ENCODE peak calls at places on chromosomes 6 and 20, in five cellular contexts. One of them, this sample, is unnamed.

GRCh38 chr20:47125553-47126373 is 230.7 kb downstream of the ZMYND8 start:
- DNase-seq in cardiac muscle cell: peak; percentile 17
- DNase-seq in Calu3: peak; percentile 27
- DNase-seq in left ventricle myocardium inferior: peak; percentile 18
- DNase-seq in lower lobe of right lung: no peak
- DNase-seq in this sample: no peak

GRCh38 chr6:139364302-139364981 is 10.0 kb downstream of the CITED2 start:
- DNase-seq in left ventricle myocardium inferior: no peak
- DNase-seq in lower lobe of right lung: no peak
- DNase-seq in cardiac muscle cell: peak; percentile 67
- DNase-seq in Calu3: no peak
- DNase-seq in this sample: no peak

GRCh38 chr6:105981002-105981887 is 104.9 kb upstream of the PRDM1 start:
- DNase-seq in lower lobe of right lung: no peak
- DNase-seq in Calu3: no peak
- DNase-seq in left ventricle myocardium inferior: peak; percentile 16
- DNase-seq in cardiac muscle cell: peak; percentile 29
- DNase-seq in this sample: no peak

GRCh38 chr6:153787341-153787606 is 251.8 kb upstream of the OPRM1 start:
- DNase-seq in left ventricle myocardium inferior: no peak
- DNase-seq in lower lobe of right lung: no peak
- DNase-seq in Calu3: no peak
- DNase-seq in cardiac muscle cell: no peak
- DNase-seq in this sample: no peak

GRCh38 chr6:152423216-152424103 is 213.7 kb downstream of the SYNE1 start:
- DNase-seq in lower lobe of right lung: no peak
- DNase-seq in Calu3: no peak
- DNase-seq in cardiac muscle cell: no peak
- DNase-seq in left ventricle myocardium inferior: no peak
- DNase-seq in this sample: no peak

GRCh38 chr6:75412937-75413662 is 80.5 kb downstream of the FILIP1 start:
- DNase-seq in Calu3: no peak
- DNase-seq in lower lobe of right lung: no peak
- DNase-seq in cardiac muscle cell: no peak
- DNase-seq in left ventricle myocardium inferior: no peak
- DNase-seq in this sample: no peak

GRCh38 chr6:81562169-81562568 is 190.3 kb downstream of the TENT5A start:
- DNase-seq in left ventricle myocardium inferior: no peak
- DNase-seq in Calu3: peak; percentile 16
- DNase-seq in cardiac muscle cell: peak; percentile 14
- DNase-seq in lower lobe of right lung: no peak
- DNase-seq in this sample: no peak

GRCh38 chr20:25032065-25032477 is 25.9 kb downstream of the ACSS1 start:
- DNase-seq in lower lobe of right lung: peak; percentile 20
- DNase-seq in cardiac muscle cell: no peak
- DNase-seq in Calu3: no peak
- DNase-seq in left ventricle myocardium inferior: no peak
- DNase-seq in this sample: no peak

GRCh38 chr20:51267679-51268078 is 244.8 kb upstream of the KCNG1 start:
- DNase-seq in left ventricle myocardium inferior: no peak
- DNase-seq in Calu3: no peak
- DNase-seq in lower lobe of right lung: no peak
- DNase-seq in cardiac muscle cell: no peak
- DNase-seq in this sample: no peak

GRCh38 chr20:56985286-56985685 is 281.2 kb downstream of the BMP7 start:
- DNase-seq in Calu3: no peak
- DNase-seq in cardiac muscle cell: no peak
- DNase-seq in lower lobe of right lung: no peak
- DNase-seq in left ventricle myocardium inferior: no peak
- DNase-seq in this sample: no peak

GRCh38 chr20:21156266-21156665 is 30.4 kb downstream of the KIZ start:
- DNase-seq in left ventricle myocardium inferior: no peak
- DNase-seq in Calu3: no peak
- DNase-seq in cardiac muscle cell: no peak
- DNase-seq in lower lobe of right lung: no peak
- DNase-seq in this sample: no peak

GRCh38 chr20:46021361-46022359 is 7.4 kb upstream of the SLC12A5 start:
- DNase-seq in cardiac muscle cell: peak; percentile 95
- DNase-seq in Calu3: peak; percentile 64
- DNase-seq in lower lobe of right lung: no peak
- DNase-seq in left ventricle myocardium inferior: no peak
- DNase-seq in this sample: no peak

GRCh38 chr6:90895299-90896164 is 308.7 kb upstream of the MAP3K7 start:
- DNase-seq in left ventricle myocardium inferior: no peak
- DNase-seq in lower lobe of right lung: no peak
- DNase-seq in Calu3: no peak
- DNase-seq in cardiac muscle cell: no peak
- DNase-seq in this sample: no peak

GRCh38 chr6:10478187-10479040 is 42.7 kb upstream of the GCNT2 start:
- DNase-seq in lower lobe of right lung: no peak
- DNase-seq in Calu3: peak; percentile 7
- DNase-seq in cardiac muscle cell: peak; percentile 47
- DNase-seq in left ventricle myocardium inferior: no peak
- DNase-seq in this sample: no peak

GRCh38 chr6:151784441-151785214 is 22.9 kb upstream of the ESR1 start:
- DNase-seq in Calu3: no peak
- DNase-seq in lower lobe of right lung: no peak
- DNase-seq in cardiac muscle cell: no peak
- DNase-seq in left ventricle myocardium inferior: no peak
- DNase-seq in this sample: no peak

DNA sequence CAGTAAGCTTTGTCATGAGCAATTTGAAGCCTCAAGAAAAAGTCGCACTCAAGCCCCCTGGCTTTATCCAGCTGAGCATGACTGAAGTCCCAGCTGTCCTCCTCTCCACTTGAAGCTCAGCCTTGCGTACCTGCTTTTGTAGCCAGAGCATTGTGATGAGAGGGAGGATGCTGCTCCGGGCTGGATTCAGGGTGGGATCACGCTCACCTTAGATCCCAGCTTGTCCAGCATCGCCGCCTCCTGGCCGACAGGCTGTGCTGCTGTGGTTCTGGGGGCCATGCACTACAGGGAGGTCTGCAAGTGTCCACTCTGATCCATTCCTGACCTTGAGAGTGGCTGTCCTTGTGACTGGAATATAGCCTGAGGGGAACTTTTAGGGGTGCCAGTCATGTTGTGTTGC is 495.6 kb downstream of the CDH26 start:
- DNase-seq in left ventricle myocardium inferior: no peak
- DNase-seq in lower lobe of right lung: no peak
- DNase-seq in cardiac muscle cell: peak; percentile 34
- DNase-seq in Calu3: no peak
- DNase-seq in this sample: no peak
- TF ChIP-seq CTCF in left ventricle myocardium inferior: no peak
- TF ChIP-seq CTCF in lower lobe of right lung: no peak
- TF ChIP-seq CTCF in cardiac muscle cell: no peak
- TF ChIP-seq CTCF in Calu3: no peak
- TF ChIP-seq CTCF in this sample: no peak

GRCh38 chr6:4786936-4787504 is 10.8 kb downstream of the CDYL start:
- DNase-seq in lower lobe of right lung: no peak
- DNase-seq in left ventricle myocardium inferior: no peak
- DNase-seq in cardiac muscle cell: no peak
- DNase-seq in Calu3: no peak
- DNase-seq in this sample: no peak

GRCh38 chr6:4790158-4790899 is 14.1 kb downstream of the CDYL start:
- DNase-seq in cardiac muscle cell: no peak
- DNase-seq in lower lobe of right lung: no peak
- DNase-seq in left ventricle myocardium inferior: no peak
- DNase-seq in Calu3: no peak
- DNase-seq in this sample: no peak

GRCh38 chr6:4791174-4791573 is 15.0 kb downstream of the CDYL start:
- DNase-seq in lower lobe of right lung: no peak
- DNase-seq in cardiac muscle cell: no peak
- DNase-seq in Calu3: no peak
- DNase-seq in left ventricle myocardium inferior: no peak
- DNase-seq in this sample: no peak

GRCh38 chr6:4788482-4788881 is 12.3 kb downstream of the CDYL start:
- DNase-seq in Calu3: no peak
- DNase-seq in lower lobe of right lung: no peak
- DNase-seq in cardiac muscle cell: no peak
- DNase-seq in left ventricle myocardium inferior: no peak
- DNase-seq in this sample: no peak

DNA sequence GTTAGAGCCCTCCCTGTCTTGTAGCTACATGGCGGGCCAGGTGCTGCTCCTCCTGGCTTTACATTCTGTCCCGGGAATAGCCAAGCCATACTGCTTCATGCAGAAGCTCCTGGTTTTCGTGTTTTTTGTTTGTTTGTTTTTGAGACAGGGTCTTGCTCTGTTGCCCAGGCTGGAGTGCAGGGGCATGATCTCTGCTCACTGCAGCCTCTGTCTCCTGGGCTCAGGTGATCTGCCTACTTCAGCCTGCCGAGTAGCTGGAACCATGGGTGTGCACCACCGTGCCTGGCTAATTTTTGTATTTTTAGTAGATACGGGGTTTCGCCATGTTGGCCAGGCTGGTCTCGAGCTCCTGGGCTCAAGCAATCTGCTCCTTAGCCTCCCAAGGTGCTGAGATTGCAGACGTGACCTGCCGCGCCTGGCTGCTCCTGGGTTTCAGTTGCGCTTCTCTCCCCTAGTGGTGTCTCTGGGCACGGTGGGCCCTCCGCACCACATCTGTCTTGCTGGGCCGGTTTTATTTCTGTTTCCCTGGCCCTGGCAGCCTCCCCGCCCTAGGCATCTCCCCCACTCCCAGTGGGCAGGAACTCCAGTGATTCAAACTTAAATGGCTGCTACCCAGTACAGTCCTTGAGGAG is 12.9 kb downstream of the CDYL start:
- DNase-seq in Calu3: no peak
- DNase-seq in left ventricle myocardium inferior: no peak
- DNase-seq in lower lobe of right lung: no peak
- DNase-seq in cardiac muscle cell: no peak
- DNase-seq in this sample: no peak
- TF ChIP-seq CTCF in Calu3: no peak
- TF ChIP-seq CTCF in left ventricle myocardium inferior: no peak
- TF ChIP-seq CTCF in lower lobe of right lung: no peak
- TF ChIP-seq CTCF in cardiac muscle cell: no peak
- TF ChIP-seq CTCF in this sample: no peak

DNA sequence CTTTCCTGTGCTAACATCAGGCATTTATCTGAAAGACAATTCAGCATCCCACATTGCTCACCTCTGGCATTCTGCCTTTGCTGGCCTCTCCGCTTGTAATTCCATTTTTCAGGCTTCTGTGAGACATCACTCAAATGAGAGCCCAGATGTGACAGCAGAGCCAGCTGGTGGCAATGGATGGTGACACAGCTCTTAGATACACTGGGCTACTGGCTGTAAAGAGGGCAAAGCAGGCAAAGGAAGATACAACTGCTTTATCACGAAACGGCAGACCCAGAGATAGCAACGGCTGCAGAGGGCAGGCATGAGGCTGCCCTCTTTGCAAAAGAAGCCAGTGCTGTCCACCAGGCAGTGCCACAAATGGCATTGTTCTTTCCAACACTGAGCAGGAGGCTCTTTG is 329.8 kb downstream of the KIF16B start:
- DNase-seq in cardiac muscle cell: no peak
- DNase-seq in lower lobe of right lung: no peak
- DNase-seq in left ventricle myocardium inferior: no peak
- DNase-seq in Calu3: no peak
- DNase-seq in this sample: no peak
- TF ChIP-seq CTCF in cardiac muscle cell: no peak
- TF ChIP-seq CTCF in lower lobe of right lung: no peak
- TF ChIP-seq CTCF in left ventricle myocardium inferior: peak; percentile 31
- TF ChIP-seq CTCF in Calu3: no peak
- TF ChIP-seq CTCF in this sample: no peak

GRCh38 chr20:61700595-61701140 is 365.0 kb downstream of the TAF4 start:
- DNase-seq in lower lobe of right lung: no peak
- DNase-seq in cardiac muscle cell: no peak
- DNase-seq in left ventricle myocardium inferior: no peak
- DNase-seq in Calu3: no peak
- DNase-seq in this sample: no peak
- TF ChIP-seq CTCF in lower lobe of right lung: no peak
- TF ChIP-seq CTCF in cardiac muscle cell: no peak
- TF ChIP-seq CTCF in left ventricle myocardium inferior: no peak
- TF ChIP-seq CTCF in Calu3: no peak
- TF ChIP-seq CTCF in this sample: no peak

GRCh38 chr20:59520814-59521213 is 83.5 kb upstream of the PHACTR3 start:
- DNase-seq in cardiac muscle cell: no peak
- DNase-seq in lower lobe of right lung: no peak
- DNase-seq in left ventricle myocardium inferior: no peak
- DNase-seq in Calu3: no peak
- DNase-seq in this sample: no peak

GRCh38 chr20:59525500-59526241 is 78.7 kb upstream of the PHACTR3 start:
- DNase-seq in lower lobe of right lung: no peak
- DNase-seq in left ventricle myocardium inferior: peak; percentile 62
- DNase-seq in Calu3: peak; percentile 81
- DNase-seq in cardiac muscle cell: peak; percentile 86
- DNase-seq in this sample: no peak

DNA sequence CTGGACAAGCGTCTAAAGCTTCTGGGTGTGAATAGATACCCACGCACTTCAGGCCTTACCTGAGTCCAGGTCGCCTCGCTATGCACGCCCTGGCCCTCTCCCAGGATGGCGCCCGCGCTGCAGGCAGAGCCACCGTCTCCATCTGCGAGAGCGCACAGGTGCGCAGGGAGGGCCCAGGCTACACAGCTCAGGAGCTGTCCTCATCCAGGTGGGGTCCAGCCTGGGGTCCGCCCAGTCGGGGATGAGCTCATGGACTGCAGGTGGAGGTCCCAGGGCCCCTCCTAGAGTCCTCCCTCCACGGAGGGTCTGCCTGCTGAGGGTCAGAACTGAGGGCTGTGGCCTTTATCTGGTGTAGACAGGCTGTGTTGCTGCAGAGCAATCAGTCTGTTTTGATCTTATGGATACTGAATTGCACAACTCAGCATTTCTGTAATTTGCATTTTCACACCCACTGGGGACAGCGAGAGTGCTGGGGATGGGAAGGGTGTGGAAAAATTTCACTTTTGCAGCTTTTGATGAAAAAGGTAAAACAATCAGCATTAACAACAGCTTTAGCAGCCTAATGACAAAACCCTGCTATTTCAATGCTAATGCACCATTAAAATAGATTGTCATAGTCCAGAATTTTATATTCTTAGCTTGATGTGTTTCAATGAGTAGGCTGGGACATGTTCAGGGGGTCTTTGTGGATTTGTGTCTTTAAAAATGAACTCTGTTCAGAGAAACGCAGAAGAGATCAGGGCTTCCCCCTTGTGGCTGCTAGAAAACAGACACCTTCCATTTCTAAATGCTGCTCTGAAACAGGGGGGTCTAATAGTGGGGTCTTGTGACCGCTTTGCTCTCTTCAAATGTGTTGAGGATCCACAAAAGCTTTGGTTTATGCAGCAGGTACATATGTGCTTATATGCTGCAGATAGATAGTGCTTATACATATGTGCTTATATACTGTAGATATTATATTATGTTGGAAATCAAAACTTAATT is 77.8 kb upstream of the PHACTR3 start:
- DNase-seq in Calu3: no peak
- DNase-seq in lower lobe of right lung: no peak
- DNase-seq in cardiac muscle cell: peak; percentile 17
- DNase-seq in left ventricle myocardium inferior: no peak
- DNase-seq in this sample: no peak
- TF ChIP-seq CTCF in Calu3: peak; percentile 43
- TF ChIP-seq CTCF in lower lobe of right lung: no peak
- TF ChIP-seq CTCF in cardiac muscle cell: peak; percentile 40
- TF ChIP-seq CTCF in left ventricle myocardium inferior: peak; percentile 23
- TF ChIP-seq CTCF in this sample: no peak

This sample was measured in coronary artery.